ENCODE peak calls at places on chromosomes 1 and 21, in six cellular contexts. N is breast epithelium, O is thoracic aorta, H is hepatocyte, C is fibroblast of lung, K is stomach. D is an unnamed sample.

GRCh38 chr1:19477284-19478240 is 7.8 kb downstream of the CAPZB start:
- DNase-seq in N (no peak), O (no peak), H (no peak), C (no peak), K (no peak), D (no peak)

GRCh38 chr1:61589382-61589765 is 135.6 kb downstream of the TM2D1 start:
- DNase-seq in N (no peak), O (no peak), H (no peak), C (no peak), K (no peak), D (no peak)

GRCh38 chr1:113191579-113192076 is 118.6 kb downstream of the LRIG2 start:
- DNase-seq in N (no peak), O (no peak), H (no peak), C (peak; percentile 2), K (no peak), D (no peak)

GRCh38 chr1:223473576-223474344 is 80.5 kb downstream of the CCDC185 start:
- DNase-seq in N (no peak), O (no peak), H (no peak), C (no peak), K (no peak), D (no peak)

GRCh38 chr1:9317591-9318331 is 25.1 kb downstream of the SPSB1 start:
- DNase-seq in N (no peak), O (no peak), H (peak; percentile 37), C (peak; percentile 80), K (no peak), D (peak; percentile 19)

GRCh38 chr1:12461764-12462163 is 156.2 kb downstream of the DHRS3 start:
- DNase-seq in N (no peak), O (no peak), H (no peak), C (no peak), K (no peak), D (no peak)

GRCh38 chr1:213714645-213715044 is 273.1 kb upstream of the PROX1 start:
- DNase-seq in N (no peak), O (no peak), H (no peak), C (no peak), K (no peak), D (no peak)

GRCh38 chr1:24501371-24502167 is 1.1 kb upstream of the RCAN3 start:
- DNase-seq in N (no peak), O (no peak), H (peak; percentile 36), C (no peak), K (peak; percentile 32), D (no peak)

GRCh38 chr1:11473635-11474034 is 5.3 kb upstream of the DISP3 start:
- DNase-seq in N (no peak), O (no peak), H (peak; percentile 26), C (peak; percentile 7), K (no peak), D (no peak)

GRCh38 chr1:110200666-110201065 is 9.4 kb upstream of the KCNC4 start:
- DNase-seq in N (no peak), O (no peak), H (no peak), C (peak; percentile 39), K (no peak), D (no peak)

GRCh38 chr1:97137862-97138514 is 416.4 kb downstream of the PTBP2 start:
- DNase-seq in N (no peak), O (no peak), H (peak; percentile 70), C (peak; percentile 71), K (no peak), D (no peak)

GRCh38 chr1:31785020-31785946 is 21.1 kb upstream of the ADGRB2 start:
- DNase-seq in N (peak; percentile 46), O (no peak), H (no peak), C (no peak), K (no peak), D (no peak)

GRCh38 chr1:215269955-215270354 is 187.4 kb downstream of the KCNK2 start:
- DNase-seq in N (no peak), O (no peak), H (no peak), C (no peak), K (no peak), D (no peak)

GRCh38 chr21:39087976-39088370 is 95.3 kb downstream of the PSMG1 start:
- DNase-seq in N (no peak), O (no peak), H (no peak), C (no peak), K (no peak), D (no peak)

GRCh38 chr1:84347547-84348239 is 46.2 kb downstream of the SAMD13 start:
- DNase-seq in N (no peak), O (no peak), H (no peak), C (peak; percentile 58), K (no peak), D (no peak)

GRCh38 chr1:61226791-61227567 is 144.6 kb downstream of the NFIA start:
- DNase-seq in N (no peak), O (no peak), H (no peak), C (no peak), K (peak; percentile 67), D (no peak)

GRCh38 chr1:211534545-211535291 is 42.8 kb upstream of the RD3 start:
- DNase-seq in N (no peak), O (no peak), H (no peak), C (no peak), K (no peak), D (no peak)

GRCh38 chr21:46457801-46458314 is 833 bp upstream of the DIP2A start:
- DNase-seq in N (no peak), O (no peak), H (peak; percentile 57), C (peak; percentile 55), K (peak; percentile 30), D (no peak)

GRCh38 chr1:8408151-8408839 is 90.4 kb downstream of the SLC45A1 start:
- DNase-seq in N (no peak), O (peak; percentile 57), H (peak; percentile 38), C (peak; percentile 90), K (peak; percentile 85), D (no peak)

GRCh38 chr1:172967936-172968335 is 82.8 kb downstream of the TNFSF18 start:
- DNase-seq in N (no peak), O (no peak), H (no peak), C (no peak), K (no peak), D (no peak)

DNA sequence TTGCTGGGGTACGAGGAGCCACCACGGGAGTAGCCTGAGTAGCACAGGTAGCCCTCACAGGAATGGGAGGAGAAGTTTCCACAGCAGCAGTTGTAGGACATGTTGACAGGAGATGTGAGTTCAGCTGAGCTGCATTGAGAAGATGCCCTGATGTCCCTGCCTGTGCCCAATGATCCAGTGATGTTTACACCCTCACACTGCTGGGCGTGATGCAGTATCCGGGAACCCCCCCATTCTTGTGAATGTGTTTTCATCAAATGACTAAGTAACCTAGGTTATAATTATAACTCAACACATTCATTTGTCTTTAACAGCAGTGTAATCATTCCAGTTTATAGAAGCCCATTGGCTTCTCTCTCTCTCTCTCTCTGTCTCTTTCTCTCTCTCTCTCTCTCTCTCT is at the start of gene KRTAP23-1:
- DNase-seq in N (no peak), O (no peak), H (no peak), C (no peak), K (no peak), D (no peak)
- H3K27ac ChIP-seq in N (no peak within 1 kb of the TSS), O (no peak within 1 kb of the TSS), H (no peak within 1 kb of the TSS), C (no peak within 1 kb of the TSS), K (no peak within 1 kb of the TSS), D (no peak within 1 kb of the TSS)

GRCh38 chr1:39418223-39418622 is 73.2 kb upstream of the BMP8A start:
- DNase-seq in N (no peak), O (no peak), H (no peak), C (peak; percentile 88), K (no peak), D (no peak)

GRCh38 chr1:39412892-39413291 is 78.5 kb upstream of the BMP8A start:
- DNase-seq in N (no peak), O (no peak), H (no peak), C (no peak), K (no peak), D (no peak)

GRCh38 chr1:39420493-39420892 is 70.9 kb upstream of the BMP8A start:
- DNase-seq in N (no peak), O (no peak), H (no peak), C (no peak), K (no peak), D (no peak)

GRCh38 chr1:39413902-39414528 is 77.4 kb upstream of the BMP8A start:
- DNase-seq in N (no peak), O (no peak), H (no peak), C (peak; percentile 36), K (no peak), D (no peak)

GRCh38 chr1:39416609-39417008 is 74.8 kb upstream of the BMP8A start:
- DNase-seq in N (no peak), O (no peak), H (no peak), C (peak; percentile 58), K (no peak), D (no peak)
- H3K27ac ChIP-seq in N (no peak overlapping the region), O (peak overlapping the region; percentile 29), H (no peak overlapping the region), C (no peak overlapping the region), K (no peak overlapping the region), D (no peak overlapping the region)

DNA sequence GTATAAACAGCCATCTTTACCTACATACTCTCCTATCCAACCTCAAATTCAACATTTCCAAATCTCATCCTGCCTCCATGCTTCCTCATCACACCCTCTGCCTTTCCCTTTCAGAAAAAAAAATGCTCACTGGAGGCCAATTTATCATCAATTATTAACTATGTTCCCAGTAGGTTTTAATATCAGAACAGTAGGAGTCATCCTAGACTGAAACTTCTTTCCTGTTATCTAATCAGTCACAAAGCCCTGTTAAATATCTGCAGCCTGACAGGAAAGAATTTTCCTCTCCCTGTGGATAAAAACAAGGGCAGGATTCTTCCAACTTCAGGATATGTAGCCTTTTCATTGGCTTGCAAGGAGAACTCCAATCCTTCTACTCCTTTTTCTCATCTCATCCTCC is 28.4 kb downstream of the EGLN1 start:
- DNase-seq in N (no peak), O (no peak), H (peak; percentile 27), C (no peak), K (no peak), D (no peak)
- H3K27ac ChIP-seq in N (no peak overlapping the region), O (no peak overlapping the region), H (peak overlapping the region; percentile 46), C (no peak overlapping the region), K (peak overlapping the region; percentile 66), D (no peak overlapping the region)

DNA sequence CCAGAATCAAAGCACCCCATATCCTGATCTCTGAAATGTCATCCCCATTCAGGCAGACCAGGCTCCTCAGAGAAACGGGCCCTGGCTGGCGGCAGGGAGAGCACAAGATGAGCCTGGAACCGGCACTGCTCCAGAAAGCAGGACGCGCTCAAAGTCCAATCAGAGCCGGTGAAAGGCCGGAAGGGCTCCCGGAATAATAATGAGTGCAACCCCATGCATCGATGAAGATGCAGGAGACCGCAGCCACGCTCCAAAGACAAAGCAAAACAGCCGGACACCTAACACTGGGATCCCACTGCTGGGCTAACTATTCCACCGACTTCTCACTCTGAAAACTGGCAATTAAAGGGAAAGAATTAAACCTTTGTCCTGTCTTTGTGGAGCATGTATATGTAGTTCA is 95.5 kb downstream of the NPHP4 start:
- DNase-seq in N (no peak), O (no peak), H (no peak), C (no peak), K (no peak), D (no peak)
- H3K27ac ChIP-seq in N (no peak overlapping the region), O (no peak overlapping the region), H (no peak overlapping the region), C (no peak overlapping the region), K (no peak overlapping the region), D (peak overlapping the region; percentile 16)

GRCh38 chr1:93746009-93746408 is 64.4 kb upstream of the BCAR3 start:
- DNase-seq in N (no peak), O (no peak), H (no peak), C (no peak), K (no peak), D (no peak)
- H3K27ac ChIP-seq in N (no peak overlapping the region), O (no peak overlapping the region), H (no peak overlapping the region), C (no peak overlapping the region), K (no peak overlapping the region), D (no peak overlapping the region)